ENCODE peak calls at places on chromosomes 12 and 14, in six cellular contexts. W is stimulated activated CD4-positive, alpha-beta T cell treated with anti-CD3 and anti-CD28 coated beads, Interleukin-15, amount 100 ng/mL, for 1 hour; K is heart right ventricle; I is NCI-H1105; E is T-cell; B is cardiac fibroblast. O is an unnamed sample.

GRCh38 chr14:99252940-99253868 is 18.8 kb downstream of the BCL11B start:
- DNase-seq in B (no peak), E (peak), W (no peak), I (no peak), K (no peak), O (no peak)

GRCh38 chr14:104688755-104689619 is at the start of gene INF2:
- DNase-seq in I (peak), B (peak), W (peak), K (peak), E (peak), O (no peak)

GRCh38 chr14:21711360-21711961 is 37.8 kb upstream of the OR4E1 start:
- DNase-seq in E (no peak), B (peak), K (no peak), W (no peak), I (no peak), O (peak)

GRCh38 chr14:57982802-57983201 is 116.9 kb upstream of the SLC35F4 start:
- DNase-seq in B (no peak), E (no peak), K (no peak), I (peak), W (no peak), O (no peak)

GRCh38 chr12:16323638-16324037 is 23.8 kb upstream of the MGST1 start:
- DNase-seq in K (no peak), B (no peak), I (no peak), E (no peak), W (no peak), O (no peak)

GRCh38 chr14:39218171-39218769 is 15.4 kb upstream of the MIA2 start:
- DNase-seq in W (no peak), E (no peak), K (no peak), B (peak), I (no peak), O (no peak)

GRCh38 chr12:105955976-105956375 is 182.8 kb downstream of the NUAK1 start:
- DNase-seq in E (no peak), W (no peak), I (no peak), K (no peak), B (no peak), O (no peak)

GRCh38 chr12:89962648-89963047 is 254.0 kb upstream of the ATP2B1 start:
- DNase-seq in W (no peak), B (peak), K (no peak), I (no peak), E (no peak), O (no peak)

GRCh38 chr12:12380949-12381593 is 24.2 kb downstream of the BORCS5 start:
- DNase-seq in B (no peak), E (no peak), W (no peak), I (no peak), K (no peak), O (no peak)

GRCh38 chr12:32505067-32505466 is 105.7 kb downstream of the FGD4 start:
- DNase-seq in B (no peak), K (no peak), W (no peak), I (no peak), E (no peak), O (no peak)

GRCh38 chr14:76597387-76597786 is 163.9 kb upstream of the VASH1 start:
- DNase-seq in E (no peak), W (no peak), B (no peak), K (no peak), I (no peak), O (no peak)

GRCh38 chr12:51926718-51927117 is 19.4 kb downstream of the ACVRL1 start:
- DNase-seq in I (no peak), E (peak), B (peak), W (peak), K (no peak), O (no peak)

GRCh38 chr14:61266436-61267220 is 14.5 kb downstream of the TMEM30B start:
- DNase-seq in I (no peak), B (no peak), K (no peak), W (no peak), E (no peak), O (no peak)

GRCh38 chr12:93784339-93785086 is 107.3 kb downstream of the CRADD start:
- DNase-seq in B (peak), W (no peak), E (no peak), I (no peak), K (peak), O (peak)

GRCh38 chr12:122614839-122615238 is 87.8 kb downstream of the KNTC1 start:
- DNase-seq in W (no peak), B (no peak), E (no peak), K (no peak), I (no peak), O (no peak)

GRCh38 chr12:51980051-51980808 is 26.5 kb upstream of the TAMALIN start:
- DNase-seq in E (peak), K (peak), W (peak), B (peak), I (no peak), O (no peak)

GRCh38 chr14:69129264-69129880 is 23.5 kb downstream of the DCAF5 start:
- DNase-seq in I (peak), W (peak), E (peak), B (peak), K (peak), O (peak)

GRCh38 chr12:66600805-66601392 is 78.0 kb downstream of the GRIP1 start:
- DNase-seq in W (no peak), I (peak), B (no peak), E (no peak), K (no peak), O (no peak)

GRCh38 chr14:98183556-98183955 is 1088.4 kb downstream of the BCL11B start:
- DNase-seq in B (no peak), K (no peak), E (no peak), I (no peak), W (no peak), O (no peak)

GRCh38 chr12:47982311-47982710 is 18.9 kb downstream of the TMEM106C start:
- DNase-seq in B (no peak), W (no peak), E (no peak), I (no peak), K (no peak), O (no peak)

GRCh38 chr12:67925551-67925950 is 63.7 kb upstream of the IFNG-AS1 start:
- DNase-seq in B (no peak), E (no peak), I (no peak), W (no peak), K (no peak), O (no peak)

GRCh38 chr12:93883436-93884154 is 206.4 kb downstream of the CRADD start:
- DNase-seq in B (peak), I (no peak), E (no peak), W (no peak), K (no peak), O (peak)

GRCh38 chr14:73237786-73238261 is 518 bp downstream of the PAPLN start:
- DNase-seq in K (no peak), E (no peak), I (no peak), W (no peak), B (no peak), O (no peak)

GRCh38 chr12:75632452-75632851 is 121.0 kb upstream of the KRR1 start:
- DNase-seq in W (no peak), B (peak), E (no peak), K (no peak), I (no peak), O (no peak)

GRCh38 chr14:50523271-50524041 is 8.9 kb downstream of the MAP4K5 start:
- DNase-seq in W (no peak), I (no peak), K (no peak), B (no peak), E (no peak), O (no peak)

GRCh38 chr12:12983420-12984035 is 16.5 kb downstream of the HEBP1 start:
- DNase-seq in B (peak), W (no peak), I (peak), K (peak), E (no peak), O (no peak)

GRCh38 chr14:77139540-77140342 is 1.9 kb downstream of the ZDHHC22 start:
- DNase-seq in W (peak), I (peak), B (peak), E (no peak), K (no peak), O (no peak)

GRCh38 chr12:64544796-64545382 is 65.4 kb upstream of the RASSF3 start:
- DNase-seq in K (no peak), W (no peak), B (no peak), I (peak), E (no peak), O (no peak)

GRCh38 chr12:53561590-53561953 is 54.3 kb upstream of the NPFF start:
- DNase-seq in E (no peak), W (no peak), K (no peak), I (no peak), B (peak), O (peak)

GRCh38 chr14:69880051-69880487 is 853 bp downstream of the SMOC1 start:
- DNase-seq in W (no peak), B (no peak), I (peak), K (no peak), E (no peak), O (no peak)

GRCh38 chr14:64838656-64839055 is 41.1 kb downstream of the SPTB start:
- DNase-seq in I (no peak), K (no peak), W (no peak), E (no peak), B (no peak), O (no peak)

GRCh38 chr14:37252434-37252833 is 54.7 kb downstream of the MIPOL1 start:
- DNase-seq in E (no peak), W (no peak), I (no peak), K (no peak), B (no peak), O (no peak)

GRCh38 chr14:61712137-61712536 is 16.8 kb downstream of the HIF1A start:
- DNase-seq in B (peak), E (no peak), I (no peak), W (no peak), K (no peak), O (no peak)

GRCh38 chr12:6921996-6922935 is 5.5 kb upstream of the ATN1 start:
- DNase-seq in E (no peak), W (no peak), B (no peak), I (no peak), K (no peak), O (no peak)

GRCh38 chr14:26410189-26410685 is 187.6 kb downstream of the NOVA1 start:
- DNase-seq in K (no peak), I (no peak), W (no peak), E (no peak), B (no peak), O (no peak)

GRCh38 chr14:104138891-104139459 is 588 bp downstream of the KIF26A start:
- DNase-seq in E (no peak), I (no peak), B (peak), W (no peak), K (no peak), O (no peak)

GRCh38 chr14:90816686-90817436 is 631 bp upstream of the TTC7B start:
- DNase-seq in B (no peak), E (no peak), W (no peak), K (no peak), I (no peak), O (no peak)

GRCh38 chr14:63179383-63179782 is 24.9 kb upstream of the RHOJ start:
- DNase-seq in W (no peak), K (no peak), I (no peak), B (no peak), E (no peak), O (no peak)

GRCh38 chr12:132191715-132192553 is 47.7 kb downstream of the NOC4L start:
- DNase-seq in B (no peak), W (no peak), K (no peak), E (no peak), I (no peak), O (no peak)

GRCh38 chr14:72420749-72421452 is 473.0 kb downstream of the DPF3 start:
- DNase-seq in E (peak), K (peak), B (peak), W (peak), I (peak), O (no peak)